ENCODE peak calls at places on chromosomes 6 and 20, in five cellular contexts. E is tibial nerve; A is spleen; H is effector memory CD4-positive, alpha-beta T cell; Y is ovary. P is an unnamed sample. For H3K27me3 and H3K36me3, the result is how much of the 10 kb centered on the place peaks cover.

GRCh38 chr6:3031857-3032256 is 32.2 kb downstream of the NQO2 start:
- DNase-seq in H (no peak), E (no peak), Y (no peak), A (no peak), P (no peak)

GRCh38 chr20:40687384-40688128 is 1.5 kb downstream of the MAFB start:
- DNase-seq in H (no peak), E (peak), A (peak), Y (peak), P (peak)

GRCh38 chr6:9064156-9064555 is 628.8 kb upstream of the SLC35B3 start:
- DNase-seq in E (no peak), H (no peak), Y (no peak), A (no peak), P (no peak)

GRCh38 chr6:133923938-133924593 is 29.0 kb upstream of the TBPL1 start:
- DNase-seq in Y (peak), A (no peak), H (no peak), E (peak), P (no peak)

GRCh38 chr6:27078734-27079357 is 168.7 kb upstream of the PRSS16 start:
- DNase-seq in E (peak), Y (no peak), A (no peak), H (no peak), P (peak)

GRCh38 chr6:72622094-72622540 is 253 bp downstream of the KCNQ5 start:
- DNase-seq in Y (no peak), E (no peak), H (peak), A (peak), P (no peak)

GRCh38 chr6:77688641-77689040 is 35.8 kb downstream of the MEI4 start:
- DNase-seq in Y (no peak), A (no peak), E (no peak), H (no peak), P (no peak)

GRCh38 chr6:27188206-27188884 is 59.2 kb upstream of the PRSS16 start:
- DNase-seq in H (no peak), E (peak), Y (peak), A (peak), P (peak)

GRCh38 chr6:151070666-151071065 is 169.1 kb upstream of the AKAP12 start:
- DNase-seq in H (no peak), A (no peak), E (no peak), Y (no peak), P (no peak)

GRCh38 chr6:113856011-113856551 is 1.1 kb upstream of the MARCKS start:
- DNase-seq in A (peak), H (no peak), E (peak), Y (peak), P (peak)

GRCh38 chr20:19828233-19828632 is 70.2 kb downstream of the RIN2 start:
- DNase-seq in H (no peak), E (no peak), A (no peak), Y (no peak), P (no peak)

GRCh38 chr20:10540636-10541493 is 105.8 kb downstream of the SLX4IP start:
- DNase-seq in E (no peak), Y (no peak), H (no peak), A (no peak), P (no peak)

GRCh38 chr6:16503919-16504554 is 257.2 kb downstream of the ATXN1 start:
- DNase-seq in Y (no peak), A (no peak), H (no peak), E (no peak), P (no peak)

GRCh38 chr6:170295519-170296422 is 4.9 kb upstream of the DLL1 start:
- DNase-seq in A (peak), Y (peak), E (no peak), H (no peak), P (no peak)

GRCh38 chr6:161169060-161169459 is 104.8 kb downstream of the AGPAT4 start:
- DNase-seq in A (no peak), H (no peak), E (no peak), Y (no peak), P (no peak)

GRCh38 chr6:34680802-34681515 is 15.6 kb downstream of the ILRUN start:
- DNase-seq in A (no peak), Y (no peak), H (no peak), E (no peak), P (no peak)

GRCh38 chr6:94196891-94197290 is 777.5 kb upstream of the EPHA7 start:
- DNase-seq in E (no peak), A (no peak), Y (no peak), H (no peak), P (no peak)

GRCh38 chr6:131914234-131914633 is 36.9 kb downstream of the CCN2 start:
- DNase-seq in Y (no peak), E (no peak), H (no peak), A (no peak), P (no peak)

GRCh38 chr6:56869346-56869745 is 85.6 kb upstream of the BEND6 start:
- DNase-seq in H (no peak), Y (no peak), E (no peak), A (no peak), P (no peak)

GRCh38 chr20:2692886-2693285 is 306 bp downstream of the EBF4 start:
- DNase-seq in A (peak), Y (no peak), H (peak), E (no peak), P (no peak)

GRCh38 chr6:170172406-170172805 is 118.5 kb downstream of the DLL1 start:
- DNase-seq in Y (no peak), A (peak), H (no peak), E (no peak), P (no peak)

GRCh38 chr6:53009056-53009455 is 14.0 kb upstream of the GSTA4 start:
- DNase-seq in Y (no peak), A (no peak), H (no peak), E (no peak), P (no peak)

GRCh38 chr6:53246924-53247323 is 98.3 kb upstream of the GCM1 start:
- DNase-seq in H (no peak), E (no peak), A (no peak), Y (no peak), P (no peak)

GRCh38 chr20:5400164-5400762 is 83.5 kb upstream of the PROKR2 start:
- DNase-seq in H (no peak), A (no peak), Y (no peak), E (no peak), P (peak)

GRCh38 chr20:10883166-10883565 is 209.4 kb upstream of the JAG1 start:
- DNase-seq in E (no peak), H (no peak), A (no peak), Y (no peak), P (no peak)

GRCh38 chr6:121201108-121201507 is 133.2 kb downstream of the TBC1D32 start:
- DNase-seq in Y (no peak), E (no peak), A (no peak), H (no peak), P (no peak)

GRCh38 chr20:46302119-46302518 is 6.2 kb downstream of the CDH22 start:
- DNase-seq in A (no peak), E (no peak), H (no peak), Y (no peak), P (no peak)
- H3K27me3 ChIP-seq in A (under half), E (under half), H (under half), Y (under half), P (under half)

DNA sequence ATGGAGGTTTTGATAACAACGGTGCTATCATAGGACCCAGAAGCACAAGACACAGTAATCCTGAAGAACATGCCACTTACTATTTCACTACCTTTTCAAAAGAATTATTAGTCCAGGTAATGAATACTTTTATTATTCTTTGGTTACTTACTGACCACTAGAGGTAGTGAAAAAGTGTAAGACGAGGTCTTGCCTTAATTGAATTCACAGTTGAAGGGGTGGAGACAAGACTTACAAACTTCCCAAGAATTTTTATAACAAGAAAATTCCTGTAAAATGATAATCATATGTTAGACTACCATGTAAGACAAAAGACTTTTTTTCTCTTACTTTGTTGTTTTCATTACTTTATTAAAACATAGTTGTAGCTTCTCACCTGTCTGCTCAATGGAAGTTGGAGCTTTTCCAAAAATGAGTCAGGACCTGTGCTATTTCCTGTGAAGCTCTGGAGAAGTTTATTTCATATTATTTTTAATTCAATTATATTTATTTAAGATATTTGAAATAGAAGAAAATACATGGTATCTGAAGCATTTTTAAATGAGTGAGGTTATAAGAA is 52.4 kb downstream of the DOP1A start:
- DNase-seq in H (no peak), E (no peak), A (no peak), Y (no peak), P (no peak)
- H3K36me3 ChIP-seq in H (under half), E (under half), A (half or more), Y (under half), P (half or more)

GRCh38 chr20:48701702-48702101 is 126.1 kb downstream of the PREX1 start:
- DNase-seq in H (no peak), Y (no peak), E (no peak), A (peak), P (no peak)

GRCh38 chr20:48702388-48703041 is 125.3 kb downstream of the PREX1 start:
- DNase-seq in Y (no peak), A (peak), H (no peak), E (no peak), P (no peak)

GRCh38 chr20:48704761-48705160 is 123.0 kb downstream of the PREX1 start:
- DNase-seq in Y (no peak), A (peak), E (no peak), H (no peak), P (no peak)

GRCh38 chr20:48703511-48704219 is 124.1 kb downstream of the PREX1 start:
- DNase-seq in H (no peak), E (no peak), A (peak), Y (no peak), P (peak)

GRCh38 chr20:48703107-48703506 is 124.7 kb downstream of the PREX1 start:
- DNase-seq in E (no peak), Y (no peak), A (peak), H (no peak), P (peak)
- H3K27ac ChIP-seq in E (no peak), Y (no peak), A (no peak), H (no peak), P (no peak)

DNA sequence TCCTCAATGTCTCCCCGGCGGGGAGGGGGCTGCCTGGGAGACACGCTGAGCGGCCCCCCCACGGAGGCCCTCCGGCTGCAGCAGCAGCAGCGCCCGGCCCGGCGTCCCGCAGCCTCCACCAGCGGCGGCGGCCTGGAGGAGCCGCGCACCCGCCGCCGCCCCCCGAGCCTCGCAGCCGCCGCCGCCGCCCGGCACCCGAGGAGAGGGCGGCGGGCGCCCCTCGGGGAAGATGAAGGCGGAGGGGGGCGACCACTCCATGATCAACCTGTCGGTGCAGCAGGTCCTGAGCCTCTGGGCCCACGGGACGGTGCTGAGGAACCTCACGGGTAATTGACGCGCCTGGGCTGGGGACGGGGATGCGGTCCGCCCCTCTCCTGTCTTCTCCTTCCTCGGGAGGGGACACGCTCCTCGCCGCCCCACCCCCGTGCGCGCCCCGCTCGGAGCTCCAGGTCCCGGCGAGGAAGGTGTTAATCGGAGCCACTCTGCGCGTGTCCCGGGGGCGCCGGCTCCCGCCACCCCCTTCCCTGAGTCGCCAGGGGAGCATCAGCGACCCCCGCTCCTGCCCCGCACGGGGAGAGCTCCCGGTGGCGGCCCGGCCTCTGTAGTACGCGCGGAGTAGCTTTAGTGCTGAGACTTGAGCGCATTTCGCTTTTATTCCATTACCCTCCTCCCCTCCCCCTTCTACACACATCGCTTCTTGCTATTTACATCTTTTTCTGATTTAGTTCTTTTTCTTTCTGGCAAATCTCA is 675 bp downstream of the TMEM170B start:
- DNase-seq in H (no peak), Y (peak), A (peak), E (no peak), P (peak)
- H3K27me3 ChIP-seq in H (under half), Y (under half), A (under half), E (under half), P (under half)

DNA sequence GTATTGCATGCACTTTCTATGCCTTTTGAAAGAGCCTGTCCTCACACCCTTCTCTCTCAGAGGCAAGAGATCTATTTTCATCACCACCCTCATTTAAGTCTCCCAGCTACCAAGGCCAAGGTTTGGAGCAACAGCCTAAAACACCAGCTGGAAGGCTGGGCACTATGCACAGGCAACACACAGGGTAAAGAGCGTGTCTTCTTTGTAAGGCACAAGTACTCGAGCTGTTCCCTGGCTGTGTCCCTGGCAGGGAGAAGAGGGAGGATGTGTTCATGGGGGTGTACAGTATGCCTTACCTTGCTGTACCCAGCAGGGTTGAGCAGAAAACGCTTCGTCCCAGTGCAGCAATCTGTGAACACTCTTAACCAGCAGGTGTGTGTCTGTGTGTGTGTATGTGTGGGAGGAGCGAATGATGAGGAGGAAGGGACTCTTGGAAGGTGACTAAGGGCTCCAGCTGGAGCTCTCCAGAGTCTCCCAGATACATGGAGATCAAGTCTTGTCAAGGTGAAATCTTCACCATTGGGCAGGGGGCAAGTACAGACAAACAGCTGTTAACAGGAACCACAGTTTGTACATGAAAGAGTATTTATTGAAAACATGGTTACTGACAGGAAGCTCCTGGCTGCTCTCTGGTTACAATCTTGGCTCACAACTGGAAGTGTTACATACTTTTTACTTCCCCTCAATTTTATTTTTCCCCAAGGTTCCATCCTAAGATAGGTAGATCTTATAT is 40.8 kb downstream of the ELMO2 start:
- DNase-seq in E (no peak), Y (no peak), A (no peak), H (no peak), P (no peak)
- H3K36me3 ChIP-seq in E (under half), Y (under half), A (half or more), H (under half), P (under half)

GRCh38 chr6:137853569-137854213 is 13.4 kb upstream of the TNFAIP3 start:
- DNase-seq in A (no peak), Y (no peak), H (no peak), E (no peak), P (no peak)
- H3K27ac ChIP-seq in A (no peak), Y (no peak), H (no peak), E (no peak), P (no peak)

GRCh38 chr6:15042938-15043337 is 202.9 kb upstream of the JARID2 start:
- DNase-seq in E (no peak), A (no peak), H (no peak), Y (no peak), P (no peak)

GRCh38 chr6:15044948-15045347 is 200.9 kb upstream of the JARID2 start:
- DNase-seq in E (no peak), H (no peak), Y (no peak), A (no peak), P (no peak)

GRCh38 chr6:15044146-15044882 is 201.6 kb upstream of the JARID2 start:
- DNase-seq in E (no peak), A (no peak), Y (no peak), H (no peak), P (no peak)

DNA sequence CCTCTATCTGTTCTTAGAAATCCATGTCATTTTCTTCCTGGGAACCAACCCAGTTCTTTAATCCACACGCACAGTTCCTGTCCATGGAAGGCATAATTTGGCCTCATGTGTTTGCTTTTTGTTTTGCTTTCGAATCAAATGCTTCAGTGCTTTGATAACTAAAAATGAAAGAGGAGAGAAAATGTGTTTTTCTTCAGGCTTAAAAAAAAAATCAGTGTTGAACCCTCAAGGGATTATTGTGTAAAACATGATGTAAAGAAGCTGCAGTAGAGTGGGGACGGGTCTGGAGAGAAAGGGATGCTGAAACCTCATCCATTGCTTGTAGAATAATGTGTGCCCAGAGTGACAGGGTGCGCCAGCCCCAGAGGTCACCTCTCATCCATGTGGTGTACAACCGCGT is 197.5 kb upstream of the JARID2 start:
- DNase-seq in A (no peak), Y (no peak), H (no peak), E (no peak), P (no peak)
- H3K27me3 ChIP-seq in A (under half), Y (under half), H (under half), E (under half), P (under half)

DNA sequence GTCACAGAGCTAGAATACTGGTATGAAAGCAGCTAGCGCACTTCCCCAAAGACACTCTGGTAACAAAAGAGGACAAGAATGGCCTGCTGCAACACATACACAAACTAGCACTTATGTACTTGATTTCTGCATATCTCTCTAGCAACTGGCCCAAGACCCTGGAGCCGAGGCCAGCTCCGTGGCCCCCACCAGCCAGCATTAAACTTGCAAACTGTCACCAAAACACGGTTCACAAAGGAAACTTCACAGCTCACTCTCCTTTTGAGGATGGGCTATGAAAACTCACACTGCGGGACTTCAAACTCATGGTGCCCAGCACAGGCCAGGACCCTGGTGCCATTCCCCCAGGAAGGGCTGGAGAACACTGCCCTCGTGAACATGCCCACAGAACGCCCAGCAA is 115.9 kb upstream of the RPS6KA2 start:
- DNase-seq in A (no peak), H (no peak), Y (no peak), E (no peak), P (no peak)
- H3K36me3 ChIP-seq in A (under half), H (under half), Y (under half), E (under half), P (under half)

GRCh38 chr6:14743465-14744211 is 502.2 kb upstream of the JARID2 start:
- DNase-seq in E (peak), H (peak), Y (no peak), A (peak), P (no peak)
- H3K27ac ChIP-seq in E (no peak), H (no peak), Y (no peak), A (peak), P (no peak)

P was measured in heart right ventricle.